ENCODE peak calls at places on chromosomes 6 and 20, in seven cellular contexts. B, Z, V, T, Q, F and W are unnamed samples.

GRCh38 chr6:45454008-45454911 is 76.5 kb upstream of the SUPT3H start:
- DNase-seq in Z (no peak), F (no peak), Q (no peak), V (no peak), B (no peak), T (peak; percentile 94), W (no peak)

GRCh38 chr6:21987501-21987957 is 309.3 kb downstream of the PRL start:
- DNase-seq in B (no peak), Q (peak; percentile 97), T (peak; percentile 91), V (peak; percentile 45), Z (no peak), F (peak; percentile 28), W (no peak)

GRCh38 chr6:152136449-152136825 is 329.0 kb downstream of the ESR1 start:
- DNase-seq in V (no peak), T (no peak), F (no peak), B (no peak), Z (no peak), Q (no peak), W (peak; percentile 45)

GRCh38 chr20:34561661-34562060 is 3.1 kb downstream of the MAP1LC3A start:
- DNase-seq in B (no peak), F (no peak), Q (no peak), Z (no peak), T (no peak), V (no peak), W (no peak)

GRCh38 chr6:37673436-37673835 is 24.2 kb downstream of the MDGA1 start:
- DNase-seq in B (no peak), V (no peak), Q (no peak), F (no peak), Z (no peak), T (no peak), W (peak; percentile 62)

GRCh38 chr6:15615837-15616236 is 47.0 kb downstream of the DTNBP1 start:
- DNase-seq in F (no peak), Z (no peak), Q (no peak), T (no peak), B (no peak), V (no peak), W (no peak)

GRCh38 chr6:31402324-31403282 is 792 bp upstream of the MICA start:
- DNase-seq in B (no peak), T (peak; percentile 57), Z (peak; percentile 59), F (no peak), Q (no peak), V (no peak), W (no peak)

GRCh38 chr6:134669531-134669930 is 280.4 kb downstream of the ALDH8A1 start:
- DNase-seq in B (no peak), F (no peak), Z (no peak), V (no peak), Q (no peak), T (no peak), W (no peak)

GRCh38 chr6:27720607-27721580 is 191.3 kb downstream of the OR2B2 start:
- DNase-seq in V (peak; percentile 33), B (no peak), T (peak; percentile 84), Z (no peak), F (no peak), Q (no peak), W (no peak)

GRCh38 chr6:87918461-87918941 is 129.1 kb upstream of the SPACA1 start:
- DNase-seq in V (no peak), Q (peak; percentile 60), B (no peak), Z (no peak), F (no peak), T (no peak), W (peak; percentile 10)

GRCh38 chr6:106155219-106155830 is 69.2 kb downstream of the PRDM1 start:
- DNase-seq in B (no peak), Q (no peak), Z (no peak), T (peak; percentile 21), V (no peak), F (no peak), W (no peak)

GRCh38 chr6:108961985-108962384 is 113.8 kb downstream of the ARMC2 start:
- DNase-seq in V (peak; percentile 80), B (no peak), T (peak; percentile 80), F (no peak), Z (no peak), Q (no peak), W (no peak)

GRCh38 chr6:118387921-118388701 is 160.0 kb upstream of the PLN start:
- DNase-seq in T (peak; percentile 95), F (no peak), V (peak; percentile 59), Q (peak; percentile 42), B (no peak), Z (no peak), W (no peak)

GRCh38 chr6:150208606-150209352 is 65.9 kb downstream of the PPP1R14C start:
- DNase-seq in Z (no peak), Q (no peak), V (no peak), B (no peak), T (no peak), F (no peak), W (peak; percentile 49)

GRCh38 chr6:48397887-48398286 is 286.9 kb upstream of the PTCHD4 start:
- DNase-seq in T (no peak), B (no peak), F (no peak), Q (no peak), V (no peak), Z (no peak), W (no peak)

GRCh38 chr6:121006024-121006423 is 328.3 kb downstream of the TBC1D32 start:
- DNase-seq in F (no peak), V (no peak), Q (no peak), Z (no peak), T (no peak), B (no peak), W (no peak)

GRCh38 chr6:112016335-112016734 is 37.6 kb upstream of the CCN6 start:
- DNase-seq in T (peak; percentile 84), B (peak; percentile 71), Q (no peak), Z (peak; percentile 75), F (no peak), V (no peak), W (no peak)

GRCh38 chr20:19098092-19098491 is 114.3 kb upstream of the SLC24A3 start:
- DNase-seq in V (no peak), B (no peak), Q (no peak), T (no peak), F (no peak), Z (no peak), W (no peak)

GRCh38 chr6:36133912-36134311 is 3.6 kb downstream of the MAPK13 start:
- DNase-seq in F (no peak), B (no peak), V (no peak), Z (no peak), T (no peak), Q (no peak), W (no peak)

GRCh38 chr20:33926425-33926824 is 67.3 kb upstream of the RALY start:
- DNase-seq in Z (no peak), V (no peak), B (no peak), F (no peak), T (no peak), Q (no peak), W (no peak)

GRCh38 chr6:89887452-89888137 is 6.7 kb upstream of the GJA10 start:
- DNase-seq in F (no peak), Z (peak; percentile 38), Q (no peak), T (peak; percentile 2), V (no peak), B (no peak), W (no peak)

GRCh38 chr6:34085453-34086170 is 60.3 kb downstream of the GRM4 start:
- DNase-seq in V (no peak), B (no peak), F (no peak), Z (no peak), Q (no peak), T (no peak), W (no peak)

GRCh38 chr6:45422541-45423110 is 44.9 kb upstream of the SUPT3H start:
- DNase-seq in V (no peak), F (no peak), T (peak; percentile 69), B (peak; percentile 43), Z (peak; percentile 80), Q (no peak), W (no peak)

GRCh38 chr20:25622450-25623224 is 1.2 kb downstream of the NANP start:
- DNase-seq in Q (no peak), T (peak; percentile 12), F (no peak), Z (no peak), V (no peak), B (no peak), W (no peak)

GRCh38 chr6:1317302-1317815 is 5.5 kb downstream of the FOXQ1 start:
- DNase-seq in F (no peak), B (no peak), V (no peak), Z (no peak), Q (no peak), T (no peak), W (no peak)

GRCh38 chr6:28105286-28105685 is 19.1 kb upstream of the ZSCAN16 start:
- DNase-seq in B (no peak), Z (no peak), Q (no peak), V (no peak), F (no peak), T (peak; percentile 46), W (no peak)

GRCh38 chr6:12414096-12414675 is 124.0 kb downstream of the EDN1 start:
- DNase-seq in B (no peak), T (peak; percentile 7), Q (no peak), V (no peak), F (no peak), Z (no peak), W (no peak)